ENCODE peak calls at places on chromosomes 5 and 9, in nine cellular contexts. E is GM23248; X is coronary artery; J is heart left ventricle; B is SJSA1; P is small intestine; F is PC-3; C is CD8-positive, alpha-beta memory T cell; Z is psoas muscle. U is an unnamed sample.

GRCh38 chr5:1099931-1100651 is 11.8 kb downstream of the SLC12A7 start:
- DNase-seq in F (no peak), X (no peak), Z (no peak), C (no peak), J (no peak), B (no peak), E (no peak), P (no peak), U (no peak)

GRCh38 chr5:142034994-142035393 is 22.2 kb upstream of the GNPDA1 start:
- DNase-seq in C (no peak), B (no peak), F (no peak), Z (no peak), X (no peak), J (no peak), P (no peak), E (no peak), U (no peak)

GRCh38 chr5:135642179-135642505 is 63.4 kb upstream of the CXCL14 start:
- DNase-seq in X (no peak), E (no peak), F (no peak), J (no peak), Z (no peak), C (no peak), B (peak), P (no peak), U (no peak)

GRCh38 chr9:29039258-29039657 is 1466.0 kb upstream of the C9orf72 start:
- DNase-seq in X (no peak), F (peak), B (no peak), Z (no peak), C (no peak), P (no peak), E (no peak), J (no peak), U (no peak)

GRCh38 chr9:13023498-13023897 is 248.7 kb downstream of the LURAP1L start:
- DNase-seq in E (no peak), C (no peak), P (no peak), J (no peak), Z (no peak), B (no peak), X (no peak), F (peak), U (no peak)

GRCh38 chr9:23611874-23612273 is 214.2 kb downstream of the ELAVL2 start:
- DNase-seq in C (no peak), P (no peak), E (no peak), B (no peak), J (no peak), F (no peak), X (no peak), Z (no peak), U (no peak)

GRCh38 chr5:107516452-107517184 is 154.1 kb downstream of the EFNA5 start:
- DNase-seq in X (no peak), Z (no peak), B (no peak), J (no peak), C (no peak), E (no peak), F (no peak), P (no peak), U (no peak)

GRCh38 chr5:140131967-140132409 is 6.3 kb downstream of the IGIP start:
- DNase-seq in J (no peak), C (no peak), B (peak), P (no peak), E (peak), X (no peak), F (peak), Z (no peak), U (peak)

GRCh38 chr5:139368613-139369012 is 14.5 kb downstream of the SLC23A1 start:
- DNase-seq in C (no peak), Z (no peak), F (no peak), X (no peak), B (no peak), E (no peak), P (no peak), J (no peak), U (no peak)

GRCh38 chr9:105696219-105696793 is 2.0 kb downstream of the TMEM38B start:
- DNase-seq in X (no peak), P (no peak), J (no peak), B (no peak), E (no peak), C (no peak), F (no peak), Z (no peak), U (no peak)

GRCh38 chr9:105694848-105695581 is 674 bp downstream of the TMEM38B start:
- DNase-seq in F (peak), X (peak), C (peak), P (peak), Z (peak), E (peak), J (peak), B (peak), U (peak)

GRCh38 chr9:105697871-105698270 is 3.5 kb downstream of the TMEM38B start:
- DNase-seq in X (no peak), F (no peak), J (no peak), Z (no peak), B (no peak), C (no peak), E (no peak), P (no peak), U (no peak)

GRCh38 chr9:105693435-105694275 is 686 bp upstream of the TMEM38B start:
- DNase-seq in C (no peak), J (no peak), X (no peak), E (peak), P (peak), B (no peak), Z (no peak), F (peak), U (no peak)

DNA sequence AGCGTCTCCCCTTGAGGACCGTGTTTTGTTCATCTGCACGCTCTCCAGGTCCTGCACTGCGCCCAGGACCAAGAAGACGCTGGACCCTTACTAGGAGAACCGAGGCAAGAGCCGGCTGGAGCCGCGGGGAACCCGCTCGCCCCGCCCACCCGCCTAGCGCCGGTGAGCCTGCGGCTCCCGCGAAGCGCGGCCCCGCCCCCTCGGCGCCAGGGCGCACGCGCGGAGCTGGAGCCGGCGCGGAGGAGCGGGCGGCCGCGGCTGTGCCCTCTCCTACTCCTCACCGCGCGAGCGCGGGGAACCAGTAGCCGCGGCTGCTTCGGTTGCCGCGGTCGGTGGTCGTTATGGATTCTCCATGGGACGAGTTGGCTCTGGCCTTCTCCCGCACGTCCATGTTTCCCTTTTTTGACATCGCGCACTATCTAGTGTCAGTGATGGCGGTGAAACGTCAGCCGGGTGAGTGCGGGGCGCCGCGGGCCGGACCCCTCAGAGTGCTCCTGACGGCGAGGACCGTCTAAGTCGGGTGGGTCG is at the start of gene TMEM38B:
- DNase-seq in Z (peak), C (peak), E (peak), P (peak), X (peak), B (peak), J (peak), F (peak), U (peak)
- H3K27ac ChIP-seq in Z (peak), C (peak), E (no peak), P (peak), X (peak), B (no peak), J (peak), F (no peak), U (peak)

DNA sequence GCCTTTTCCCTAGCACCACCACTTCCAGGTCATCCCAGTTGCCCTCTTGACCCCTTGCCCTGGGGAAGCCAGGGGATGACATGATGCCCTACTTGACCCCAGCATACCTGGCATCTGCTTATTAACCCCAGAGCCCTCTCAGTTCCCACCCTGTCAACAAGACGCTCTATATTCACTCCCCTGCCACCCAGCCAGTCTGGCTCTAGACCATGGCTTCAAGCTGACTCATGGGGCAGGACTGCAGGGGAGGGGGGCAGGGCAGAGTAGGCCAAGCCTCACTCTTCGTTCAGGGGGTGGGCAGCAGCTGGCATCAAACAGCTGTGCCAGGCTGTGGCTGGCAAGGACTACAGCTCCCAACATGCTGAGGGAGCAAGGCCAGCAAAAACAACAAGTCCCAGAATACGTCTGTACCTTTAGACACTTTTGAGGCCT is 5.3 kb downstream of the ATOSB start:
- DNase-seq in X (peak), Z (peak), C (no peak), F (peak), J (no peak), P (no peak), B (peak), E (peak), U (peak)
- H3K4me3 ChIP-seq in X (peak), Z (peak), C (no peak), F (peak), J (no peak), P (no peak), B (peak), E (peak), U (peak)

GRCh38 chr5:155299342-155300006 is 285.9 kb downstream of the KIF4B start:
- DNase-seq in C (no peak), P (no peak), B (no peak), E (no peak), F (no peak), X (no peak), Z (no peak), J (peak), U (no peak)
- H3K27ac ChIP-seq in C (no peak), P (no peak), B (no peak), E (no peak), F (no peak), X (no peak), Z (no peak), J (no peak), U (no peak)

GRCh38 chr5:64619609-64620008 is 70.7 kb upstream of the SHISAL2B start:
- DNase-seq in C (no peak), F (no peak), B (no peak), J (no peak), X (no peak), Z (no peak), E (no peak), P (no peak), U (no peak)
- H3K4me3 ChIP-seq in C (no peak), F (no peak), B (no peak), J (no peak), X (no peak), Z (no peak), E (no peak), P (no peak), U (no peak)

DNA sequence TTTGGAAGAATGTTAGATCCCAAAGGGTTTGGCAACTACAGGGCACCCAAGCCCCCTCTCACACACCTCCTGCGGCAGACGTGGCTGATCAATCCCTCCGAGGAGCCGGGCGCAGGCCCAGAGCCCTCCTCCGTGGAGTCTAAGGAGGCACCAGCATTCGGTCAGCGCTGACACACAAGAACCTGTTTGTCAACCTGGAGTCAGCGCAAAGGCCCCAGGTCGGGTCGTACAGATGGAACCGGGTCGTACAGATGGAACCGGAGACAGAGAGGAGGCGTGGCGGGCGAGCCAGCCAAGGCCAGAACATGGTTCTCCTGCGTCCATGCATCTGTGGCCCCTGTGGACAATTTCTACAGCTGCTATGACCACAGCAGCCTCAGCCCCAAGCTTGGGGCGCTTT is 125.0 kb upstream of the SARDH start:
- DNase-seq in E (no peak), Z (no peak), C (no peak), X (no peak), B (no peak), J (no peak), P (no peak), F (no peak), U (no peak)
- H3K27ac ChIP-seq in E (no peak), Z (peak), C (no peak), X (peak), B (no peak), J (peak), P (peak), F (no peak), U (no peak)

DNA sequence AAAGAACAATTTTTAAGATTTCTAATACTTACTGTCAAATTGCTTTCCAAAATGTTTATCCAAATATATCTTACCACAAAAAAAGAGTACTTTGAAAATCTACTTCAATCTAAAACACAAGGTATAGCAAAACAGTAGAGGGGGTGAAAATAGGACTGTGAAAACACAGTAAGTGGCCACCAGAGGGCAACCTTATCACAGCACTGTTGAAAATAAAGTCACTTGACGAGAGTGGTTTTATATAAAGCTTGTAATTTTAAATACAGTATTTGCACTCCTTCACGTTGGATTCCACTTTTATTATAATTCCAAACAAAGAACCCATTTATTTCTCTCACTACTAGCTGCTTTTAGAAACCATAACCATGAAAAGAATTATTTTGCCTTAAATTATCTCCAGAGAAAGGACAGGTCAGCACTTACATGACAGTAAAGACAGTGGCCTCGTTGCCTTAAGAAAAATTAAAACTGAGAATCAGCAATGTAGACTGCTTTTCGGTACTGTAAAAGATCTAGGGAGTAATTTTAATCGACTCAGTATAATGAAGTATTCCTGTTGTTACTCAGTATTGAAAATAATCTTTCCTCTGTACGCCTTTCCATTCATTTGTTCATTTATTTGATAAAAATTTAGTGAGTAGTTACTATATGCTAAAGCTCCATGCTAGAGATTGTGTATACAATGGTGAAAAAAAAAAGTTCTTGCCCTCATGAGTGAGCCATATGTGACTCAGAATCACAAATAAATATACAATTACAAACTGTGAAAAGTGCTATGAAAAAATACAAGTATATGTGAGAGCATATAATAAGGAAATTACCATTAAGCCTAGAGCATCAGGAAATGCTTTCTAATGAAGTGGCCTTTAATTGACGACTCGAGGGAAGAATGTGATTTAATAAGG is 40.0 kb upstream of the CDK5RAP2 start:
- DNase-seq in J (peak), E (peak), X (no peak), C (peak), F (peak), B (peak), Z (no peak), P (peak), U (no peak)
- H3K4me3 ChIP-seq in J (no peak), E (no peak), X (no peak), C (no peak), F (no peak), B (no peak), Z (no peak), P (no peak), U (no peak)

GRCh38 chr9:122141671-122142070 is 17.9 kb downstream of the NDUFA8 start:
- DNase-seq in F (no peak), B (no peak), X (no peak), C (no peak), E (no peak), Z (no peak), J (no peak), P (no peak), U (no peak)

GRCh38 chr9:122145462-122145861 is 14.1 kb downstream of the NDUFA8 start:
- DNase-seq in Z (no peak), J (no peak), F (no peak), P (no peak), C (no peak), B (no peak), E (no peak), X (no peak), U (no peak)

GRCh38 chr9:122144006-122144405 is 15.6 kb downstream of the NDUFA8 start:
- DNase-seq in P (no peak), F (no peak), E (no peak), Z (no peak), X (no peak), B (no peak), J (no peak), C (no peak), U (no peak)

GRCh38 chr9:122143296-122143695 is 16.3 kb downstream of the NDUFA8 start:
- DNase-seq in E (no peak), J (no peak), C (no peak), B (no peak), Z (no peak), X (no peak), P (no peak), F (no peak), U (no peak)

DNA sequence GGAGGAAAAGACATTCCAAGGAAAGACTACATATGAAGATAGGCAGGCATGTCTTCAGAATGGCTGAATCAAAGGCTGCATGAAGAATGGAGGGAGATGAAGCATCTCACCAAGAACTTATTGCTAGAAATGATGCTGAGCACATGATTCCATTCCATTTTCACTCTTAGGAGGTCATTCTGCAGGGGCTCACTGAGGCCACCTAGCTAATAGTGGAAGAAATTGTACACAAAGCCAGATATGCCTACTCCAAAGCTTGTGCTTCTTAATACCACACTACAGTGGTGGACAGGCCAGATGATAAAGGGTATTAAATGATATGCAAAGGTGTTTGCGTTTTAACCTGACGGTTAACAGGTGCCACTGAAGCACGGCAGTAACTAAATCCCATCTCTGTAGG is 14.7 kb downstream of the NDUFA8 start:
- DNase-seq in B (no peak), J (no peak), F (peak), P (no peak), Z (no peak), X (no peak), C (no peak), E (peak), U (no peak)
- H3K27ac ChIP-seq in B (no peak), J (no peak), F (no peak), P (no peak), Z (no peak), X (no peak), C (no peak), E (no peak), U (no peak)

GRCh38 chr5:40784916-40785315 is 13.3 kb downstream of the PRKAA1 start:
- DNase-seq in C (no peak), E (no peak), P (no peak), B (no peak), Z (no peak), X (no peak), F (no peak), J (no peak), U (no peak)
- H3K4me3 ChIP-seq in C (no peak), E (no peak), P (no peak), B (no peak), Z (no peak), X (no peak), F (no peak), J (no peak), U (no peak)